ENCODE peak calls at places on chromosome 20, in nine cellular contexts. Z, O, G, B, D, V, M, T and I are unnamed samples.

GRCh38 chr20:4573564-4574355 is 147.9 kb upstream of the PRND start:
- DNase-seq in Z (no peak), O (no peak), G (no peak), B (no peak), D (no peak), V (no peak), M (peak; percentile 93), T (no peak), I (no peak)

GRCh38 chr20:3727333-3728035 is 5.0 kb upstream of the HSPA12B start:
- DNase-seq in Z (no peak), O (no peak), G (no peak), B (no peak), D (no peak), V (no peak), M (no peak), T (no peak), I (no peak)

GRCh38 chr20:17565164-17565845 is 4.6 kb upstream of the DSTN start:
- DNase-seq in Z (no peak), O (no peak), G (no peak), B (no peak), D (no peak), V (no peak), M (no peak), T (no peak), I (no peak)

GRCh38 chr20:32130965-32131364 is 21.5 kb downstream of the TM9SF4 start:
- DNase-seq in Z (no peak), O (no peak), G (no peak), B (no peak), D (no peak), V (no peak), M (no peak), T (no peak), I (no peak)

GRCh38 chr20:43492101-43492500 is 15.4 kb upstream of the L3MBTL1 start:
- DNase-seq in Z (no peak), O (no peak), G (no peak), B (no peak), D (no peak), V (no peak), M (no peak), T (no peak), I (no peak)

GRCh38 chr20:31707994-31708744 is 14.5 kb downstream of the BCL2L1 start:
- DNase-seq in Z (no peak), O (no peak), G (no peak), B (peak; percentile 25), D (no peak), V (peak; percentile 54), M (no peak), T (no peak), I (no peak)

GRCh38 chr20:48747840-48748416 is 79.9 kb downstream of the PREX1 start:
- DNase-seq in Z (no peak), O (no peak), G (no peak), B (no peak), D (no peak), V (no peak), M (no peak), T (no peak), I (no peak)

GRCh38 chr20:25565578-25566157 is 19.7 kb downstream of the NINL start:
- DNase-seq in Z (no peak), O (no peak), G (no peak), B (no peak), D (no peak), V (no peak), M (no peak), T (no peak), I (no peak)

GRCh38 chr20:34615477-34615876 is 57.0 kb downstream of the MAP1LC3A start:
- DNase-seq in Z (no peak), O (no peak), G (no peak), B (no peak), D (no peak), V (no peak), M (no peak), T (no peak), I (no peak)

GRCh38 chr20:53003420-53003819 is 31.3 kb downstream of the TSHZ2 start:
- DNase-seq in Z (no peak), O (no peak), G (peak; percentile 64), B (no peak), D (no peak), V (no peak), M (no peak), T (no peak), I (no peak)

GRCh38 chr20:14673164-14673563 is 335.8 kb upstream of the FLRT3 start:
- DNase-seq in Z (no peak), O (no peak), G (no peak), B (no peak), D (no peak), V (no peak), M (no peak), T (no peak), I (no peak)

GRCh38 chr20:14712302-14712739 is 374.9 kb upstream of the FLRT3 start:
- DNase-seq in Z (no peak), O (no peak), G (no peak), B (no peak), D (no peak), V (no peak), M (peak; percentile 24), T (no peak), I (peak; percentile 76)

GRCh38 chr20:62980970-62981369 is 25.8 kb downstream of the BHLHE23 start:
- DNase-seq in Z (peak; percentile 16), O (peak; percentile 41), G (peak; percentile 70), B (peak; percentile 59), D (peak; percentile 28), V (no peak), M (no peak), T (no peak), I (no peak)

GRCh38 chr20:50628853-50629674 is 62.3 kb downstream of the RIPOR3 start:
- DNase-seq in Z (no peak), O (no peak), G (no peak), B (no peak), D (no peak), V (no peak), M (no peak), T (no peak), I (no peak)

GRCh38 chr20:40279390-40279789 is 409.6 kb downstream of the MAFB start:
- DNase-seq in Z (no peak), O (no peak), G (no peak), B (no peak), D (no peak), V (no peak), M (no peak), T (no peak), I (peak; percentile 92)

GRCh38 chr20:8812818-8813217 is 256.1 kb upstream of the PLCB4 start:
- DNase-seq in Z (no peak), O (no peak), G (no peak), B (no peak), D (peak; percentile 93), V (peak; percentile 42), M (no peak), T (no peak), I (no peak)

GRCh38 chr20:5056801-5057599 is 55.7 kb upstream of the SLC23A2 start:
- DNase-seq in Z (peak; percentile 53), O (peak; percentile 54), G (no peak), B (peak; percentile 44), D (no peak), V (peak; percentile 73), M (peak; percentile 44), T (no peak), I (peak; percentile 98)

GRCh38 chr20:44166477-44166876 is 20.5 kb downstream of the JPH2 start:
- DNase-seq in Z (no peak), O (no peak), G (peak; percentile 13), B (no peak), D (no peak), V (no peak), M (peak; percentile 32), T (no peak), I (no peak)

GRCh38 chr20:1526310-1526709 is 31.2 kb downstream of the SIRPD start:
- DNase-seq in Z (no peak), O (no peak), G (no peak), B (no peak), D (no peak), V (no peak), M (no peak), T (no peak), I (no peak)

GRCh38 chr20:61257596-61257995 is 5.5 kb downstream of the CDH4 start:
- DNase-seq in Z (no peak), O (no peak), G (no peak), B (no peak), D (no peak), V (no peak), M (no peak), T (no peak), I (no peak)

GRCh38 chr20:35878113-35878620 is 76.1 kb downstream of the SCAND1 start:
- DNase-seq in Z (no peak), O (no peak), G (no peak), B (no peak), D (no peak), V (no peak), M (no peak), T (no peak), I (no peak)

GRCh38 chr20:64080813-64081619 is 1.1 kb downstream of the OPRL1 start:
- DNase-seq in Z (no peak), O (no peak), G (no peak), B (no peak), D (peak; percentile 38), V (no peak), M (no peak), T (no peak), I (no peak)

GRCh38 chr20:57265649-57266250 is 691 bp downstream of the BMP7 start:
- DNase-seq in Z (no peak), O (no peak), G (peak; percentile 70), B (no peak), D (no peak), V (no peak), M (no peak), T (no peak), I (no peak)